ENCODE peak calls at places on chromosome 16, in six cellular contexts. One of them, this sample, is unnamed.
A peak's percentile ranks its signal among the peaks of the same experiment; 100 is the strongest.

GRCh38 chr16:63228259-63228658 is 1192.0 kb upstream of the CDH8 start:
- DNase-seq in PC-9: no peak
- DNase-seq in ovary: no peak
- DNase-seq in tibial nerve: no peak
- DNase-seq in endothelial cell: no peak
- DNase-seq in nephron progenitor cell: no peak
- DNase-seq in this sample: no peak

GRCh38 chr16:77214411-77215138 is 15.4 kb downstream of the SYCE1L start:
- DNase-seq in PC-9: no peak
- DNase-seq in ovary: no peak
- DNase-seq in tibial nerve: no peak
- DNase-seq in endothelial cell: no peak
- DNase-seq in nephron progenitor cell: no peak
- DNase-seq in this sample: no peak

GRCh38 chr16:65024649-65025243 is 97.1 kb downstream of the CDH11 start:
- DNase-seq in PC-9: no peak
- DNase-seq in ovary: no peak
- DNase-seq in tibial nerve: no peak
- DNase-seq in endothelial cell: peak; percentile 14
- DNase-seq in nephron progenitor cell: no peak
- DNase-seq in this sample: no peak

GRCh38 chr16:9885457-9885856 is 296.8 kb downstream of the GRIN2A start:
- DNase-seq in PC-9: no peak
- DNase-seq in ovary: no peak
- DNase-seq in tibial nerve: no peak
- DNase-seq in endothelial cell: no peak
- DNase-seq in nephron progenitor cell: peak; percentile 3
- DNase-seq in this sample: no peak

GRCh38 chr16:81533175-81533507 is 88.5 kb downstream of the CMIP start:
- DNase-seq in PC-9: no peak
- DNase-seq in ovary: no peak
- DNase-seq in tibial nerve: no peak
- DNase-seq in endothelial cell: no peak
- DNase-seq in nephron progenitor cell: no peak
- DNase-seq in this sample: no peak

GRCh38 chr16:35480361-35480760 is 2020.9 kb downstream of the TP53TG3F start:
- DNase-seq in PC-9: no peak
- DNase-seq in ovary: no peak
- DNase-seq in tibial nerve: no peak
- DNase-seq in endothelial cell: no peak
- DNase-seq in nephron progenitor cell: no peak
- DNase-seq in this sample: no peak

GRCh38 chr16:11276880-11277593 is 757 bp upstream of the PRM2 start:
- DNase-seq in PC-9: no peak
- DNase-seq in ovary: no peak
- DNase-seq in tibial nerve: no peak
- DNase-seq in endothelial cell: no peak
- DNase-seq in nephron progenitor cell: no peak
- DNase-seq in this sample: no peak

GRCh38 chr16:53734908-53735307 is 31.0 kb downstream of the FTO start:
- DNase-seq in PC-9: no peak
- DNase-seq in ovary: no peak
- DNase-seq in tibial nerve: no peak
- DNase-seq in endothelial cell: no peak
- DNase-seq in nephron progenitor cell: no peak
- DNase-seq in this sample: no peak

GRCh38 chr16:53219795-53220194 is 165.0 kb downstream of the CHD9 start:
- DNase-seq in PC-9: no peak
- DNase-seq in ovary: no peak
- DNase-seq in tibial nerve: no peak
- DNase-seq in endothelial cell: no peak
- DNase-seq in nephron progenitor cell: no peak
- DNase-seq in this sample: no peak

GRCh38 chr16:80700558-80700957 is 103.8 kb downstream of the CDYL2 start:
- DNase-seq in PC-9: no peak
- DNase-seq in ovary: no peak
- DNase-seq in tibial nerve: no peak
- DNase-seq in endothelial cell: no peak
- DNase-seq in nephron progenitor cell: no peak
- DNase-seq in this sample: no peak

GRCh38 chr16:51919736-51920135 is 627.2 kb downstream of the TOX3 start:
- DNase-seq in PC-9: no peak
- DNase-seq in ovary: no peak
- DNase-seq in tibial nerve: no peak
- DNase-seq in endothelial cell: no peak
- DNase-seq in nephron progenitor cell: no peak
- DNase-seq in this sample: no peak

GRCh38 chr16:7270006-7270405 is 62.6 kb upstream of the RBFOX1 start:
- DNase-seq in PC-9: no peak
- DNase-seq in ovary: no peak
- DNase-seq in tibial nerve: no peak
- DNase-seq in endothelial cell: no peak
- DNase-seq in nephron progenitor cell: no peak
- DNase-seq in this sample: no peak

GRCh38 chr16:59597269-59597668 is 863.2 kb upstream of the GOT2 start:
- DNase-seq in PC-9: no peak
- DNase-seq in ovary: no peak
- DNase-seq in tibial nerve: no peak
- DNase-seq in endothelial cell: no peak
- DNase-seq in nephron progenitor cell: no peak
- DNase-seq in this sample: no peak

GRCh38 chr16:69481901-69482341 is 57.5 kb downstream of the CYB5B start:
- DNase-seq in PC-9: no peak
- DNase-seq in ovary: peak; percentile 60
- DNase-seq in tibial nerve: peak; percentile 66
- DNase-seq in endothelial cell: peak; percentile 42
- DNase-seq in nephron progenitor cell: no peak
- DNase-seq in this sample: peak; percentile 96

DNA sequence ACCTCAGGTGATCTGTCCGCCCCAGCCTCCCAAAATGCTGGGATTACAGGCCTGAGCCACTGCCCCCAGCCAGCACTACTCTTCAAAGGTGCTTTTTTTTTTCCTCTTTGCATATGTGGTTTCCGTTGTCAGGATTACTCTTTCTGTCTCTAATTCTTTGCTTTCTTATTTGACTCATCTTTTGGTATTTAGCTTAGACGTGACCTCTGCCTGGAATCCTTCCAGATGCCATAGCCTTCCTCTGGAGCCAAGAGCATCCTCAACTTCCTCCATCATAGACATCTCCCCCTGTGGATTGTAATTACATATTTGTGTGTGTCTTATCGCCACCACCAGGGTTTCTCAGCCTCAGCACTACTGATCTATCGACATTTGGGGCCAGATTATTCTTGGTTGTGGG is 84.4 kb upstream of the XYLT1 start:
- DNase-seq in PC-9: no peak
- DNase-seq in ovary: no peak
- DNase-seq in tibial nerve: no peak
- DNase-seq in endothelial cell: no peak
- DNase-seq in nephron progenitor cell: no peak
- DNase-seq in this sample: peak; percentile 36
- TF ChIP-seq CTCF in PC-9: no peak
- TF ChIP-seq CTCF in ovary: no peak
- TF ChIP-seq CTCF in tibial nerve: no peak
- TF ChIP-seq CTCF in endothelial cell: no peak
- TF ChIP-seq CTCF in nephron progenitor cell: no peak
- TF ChIP-seq CTCF in this sample: no peak

GRCh38 chr16:61149709-61150108 is 886.5 kb downstream of the CDH8 start:
- DNase-seq in PC-9: no peak
- DNase-seq in ovary: no peak
- DNase-seq in tibial nerve: no peak
- DNase-seq in endothelial cell: no peak
- DNase-seq in nephron progenitor cell: no peak
- DNase-seq in this sample: no peak

GRCh38 chr16:61150351-61150750 is 885.9 kb downstream of the CDH8 start:
- DNase-seq in PC-9: no peak
- DNase-seq in ovary: no peak
- DNase-seq in tibial nerve: no peak
- DNase-seq in endothelial cell: no peak
- DNase-seq in nephron progenitor cell: no peak
- DNase-seq in this sample: no peak

GRCh38 chr16:61146429-61146828 is 889.8 kb downstream of the CDH8 start:
- DNase-seq in PC-9: no peak
- DNase-seq in ovary: no peak
- DNase-seq in tibial nerve: no peak
- DNase-seq in endothelial cell: no peak
- DNase-seq in nephron progenitor cell: no peak
- DNase-seq in this sample: no peak

DNA sequence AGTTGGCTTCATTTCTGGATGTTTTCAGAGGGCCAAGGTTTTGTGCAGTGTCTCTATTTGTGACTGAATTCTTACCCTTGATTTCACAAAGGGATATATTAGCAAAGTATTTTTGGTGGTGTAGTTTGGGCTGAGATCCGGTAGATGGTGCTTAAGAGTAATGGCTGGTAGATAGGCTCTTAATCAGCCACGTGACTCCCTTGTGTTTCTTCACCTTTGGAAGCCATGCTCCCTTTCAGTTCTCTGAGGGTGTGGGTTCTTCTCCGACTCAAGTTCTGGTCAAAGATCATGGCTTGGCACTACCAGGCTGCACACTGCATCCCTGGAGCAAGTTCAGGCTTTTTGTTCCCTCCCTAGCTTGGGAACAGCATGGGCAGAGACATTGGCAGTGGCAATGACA is 887.3 kb downstream of the CDH8 start:
- DNase-seq in PC-9: no peak
- DNase-seq in ovary: no peak
- DNase-seq in tibial nerve: no peak
- DNase-seq in endothelial cell: no peak
- DNase-seq in nephron progenitor cell: no peak
- DNase-seq in this sample: no peak
- TF ChIP-seq CTCF in PC-9: peak; percentile 45
- TF ChIP-seq CTCF in ovary: no peak
- TF ChIP-seq CTCF in tibial nerve: no peak
- TF ChIP-seq CTCF in endothelial cell: no peak
- TF ChIP-seq CTCF in nephron progenitor cell: no peak
- TF ChIP-seq CTCF in this sample: no peak

GRCh38 chr16:27641260-27641659 is 91.3 kb downstream of the KATNIP start:
- DNase-seq in PC-9: no peak
- DNase-seq in ovary: no peak
- DNase-seq in tibial nerve: no peak
- DNase-seq in endothelial cell: no peak
- DNase-seq in nephron progenitor cell: no peak
- DNase-seq in this sample: no peak

GRCh38 chr16:27640277-27640600 is 90.3 kb downstream of the KATNIP start:
- DNase-seq in PC-9: no peak
- DNase-seq in ovary: peak; percentile 31
- DNase-seq in tibial nerve: no peak
- DNase-seq in endothelial cell: no peak
- DNase-seq in nephron progenitor cell: no peak
- DNase-seq in this sample: no peak

GRCh38 chr16:27642753-27643152 is 92.8 kb downstream of the KATNIP start:
- DNase-seq in PC-9: no peak
- DNase-seq in ovary: no peak
- DNase-seq in tibial nerve: no peak
- DNase-seq in endothelial cell: no peak
- DNase-seq in nephron progenitor cell: no peak
- DNase-seq in this sample: no peak

GRCh38 chr16:27638833-27639587 is 89.1 kb downstream of the KATNIP start:
- DNase-seq in PC-9: no peak
- DNase-seq in ovary: no peak
- DNase-seq in tibial nerve: no peak
- DNase-seq in endothelial cell: no peak
- DNase-seq in nephron progenitor cell: no peak
- DNase-seq in this sample: no peak

GRCh38 chr16:27639588-27640276 is 89.8 kb downstream of the KATNIP start:
- DNase-seq in PC-9: no peak
- DNase-seq in ovary: no peak
- DNase-seq in tibial nerve: no peak
- DNase-seq in endothelial cell: peak; percentile 45
- DNase-seq in nephron progenitor cell: peak; percentile 46
- DNase-seq in this sample: no peak
- TF ChIP-seq CTCF in PC-9: peak; percentile 78
- TF ChIP-seq CTCF in ovary: peak; percentile 11
- TF ChIP-seq CTCF in tibial nerve: peak; percentile 58
- TF ChIP-seq CTCF in endothelial cell: peak; percentile 31
- TF ChIP-seq CTCF in nephron progenitor cell: peak; percentile 60
- TF ChIP-seq CTCF in this sample: no peak

GRCh38 chr16:89945654-89946053 is 2.9 kb upstream of the DEF8 start:
- DNase-seq in PC-9: no peak
- DNase-seq in ovary: no peak
- DNase-seq in tibial nerve: no peak
- DNase-seq in endothelial cell: no peak
- DNase-seq in nephron progenitor cell: no peak
- DNase-seq in this sample: no peak
- TF ChIP-seq CTCF in PC-9: peak; percentile 41
- TF ChIP-seq CTCF in ovary: no peak
- TF ChIP-seq CTCF in tibial nerve: no peak
- TF ChIP-seq CTCF in endothelial cell: no peak
- TF ChIP-seq CTCF in nephron progenitor cell: no peak
- TF ChIP-seq CTCF in this sample: no peak

GRCh38 chr16:3485097-3485470 is 10.2 kb downstream of the C16orf90 start:
- DNase-seq in PC-9: no peak
- DNase-seq in ovary: no peak
- DNase-seq in tibial nerve: no peak
- DNase-seq in endothelial cell: no peak
- DNase-seq in nephron progenitor cell: no peak
- DNase-seq in this sample: no peak

GRCh38 chr16:3484328-3485096 is 10.8 kb downstream of the C16orf90 start:
- DNase-seq in PC-9: no peak
- DNase-seq in ovary: no peak
- DNase-seq in tibial nerve: no peak
- DNase-seq in endothelial cell: no peak
- DNase-seq in nephron progenitor cell: no peak
- DNase-seq in this sample: no peak

GRCh38 chr16:3486506-3487215 is 8.6 kb downstream of the C16orf90 start:
- DNase-seq in PC-9: no peak
- DNase-seq in ovary: no peak
- DNase-seq in tibial nerve: no peak
- DNase-seq in endothelial cell: no peak
- DNase-seq in nephron progenitor cell: no peak
- DNase-seq in this sample: no peak

GRCh38 chr16:3487521-3488410 is 7.5 kb downstream of the C16orf90 start:
- DNase-seq in PC-9: peak; percentile 87
- DNase-seq in ovary: no peak
- DNase-seq in tibial nerve: no peak
- DNase-seq in endothelial cell: no peak
- DNase-seq in nephron progenitor cell: no peak
- DNase-seq in this sample: no peak

DNA sequence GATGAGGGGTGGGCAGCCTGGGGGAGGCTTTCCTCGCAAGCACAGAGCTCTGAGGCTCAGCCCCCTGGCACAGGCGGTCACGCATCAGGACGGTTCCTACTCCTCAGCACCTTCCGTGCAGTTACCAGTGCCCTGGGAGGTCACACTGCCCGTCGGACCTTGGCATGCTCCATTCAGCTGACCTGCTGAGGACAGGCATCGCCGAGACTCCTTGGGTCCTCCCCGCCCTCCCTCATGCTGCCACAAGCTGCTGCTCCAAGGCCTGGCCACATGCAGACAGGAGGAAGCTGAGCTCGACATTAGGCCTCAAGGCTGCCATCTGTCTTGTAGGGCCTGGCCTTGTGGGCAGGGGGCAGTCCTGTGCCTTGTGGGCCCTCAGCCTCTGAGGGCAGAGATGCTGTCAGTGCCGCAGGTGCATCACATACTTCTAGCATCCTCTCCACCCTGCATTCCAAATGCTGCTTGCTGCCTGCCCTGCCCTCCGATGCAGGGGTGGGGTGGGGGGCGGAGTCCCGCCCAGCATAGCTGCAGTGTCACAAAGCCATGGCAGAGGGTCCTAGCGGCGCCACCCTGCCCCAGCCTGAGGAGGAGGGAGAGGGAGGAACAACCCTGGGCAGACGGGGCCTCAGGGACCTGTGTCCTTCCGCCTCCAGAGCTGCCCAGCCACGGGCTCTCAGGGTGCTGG is 9.3 kb downstream of the C16orf90 start:
- DNase-seq in PC-9: no peak
- DNase-seq in ovary: no peak
- DNase-seq in tibial nerve: no peak
- DNase-seq in endothelial cell: no peak
- DNase-seq in nephron progenitor cell: no peak
- DNase-seq in this sample: no peak
- TF ChIP-seq CTCF in PC-9: no peak
- TF ChIP-seq CTCF in ovary: no peak
- TF ChIP-seq CTCF in tibial nerve: no peak
- TF ChIP-seq CTCF in endothelial cell: no peak
- TF ChIP-seq CTCF in nephron progenitor cell: no peak
- TF ChIP-seq CTCF in this sample: no peak